ENCODE peak calls at places on chromosomes 12 and 14, in ten cellular contexts. Q is tibial artery, F is T-helper 17 cell, D is heart right ventricle, L is gastrocnemius medialis, I is left ventricle myocardium inferior, W is uterus, C is OCI-LY7, S is suprapubic skin, O is upper lobe of right lung. G is an unnamed sample.

GRCh38 chr14:71621276-71621675 is 311.0 kb upstream of the RGS6 start:
- DNase-seq in C (no peak), W (no peak), I (no peak), S (no peak), Q (no peak), L (no peak), F (no peak), D (no peak), O (no peak), G (no peak)

GRCh38 chr14:61346793-61347192 is 25.4 kb downstream of the PRKCH start:
- DNase-seq in I (no peak), O (no peak), D (no peak), W (no peak), C (no peak), S (no peak), L (no peak), Q (no peak), F (no peak), G (no peak)

GRCh38 chr12:15996254-15996653 is 85.1 kb downstream of the DERA start:
- DNase-seq in F (no peak), O (no peak), Q (no peak), D (peak; percentile 44), I (no peak), C (no peak), L (peak; percentile 38), W (no peak), S (no peak), G (peak; percentile 19)

GRCh38 chr12:49014547-49014946 is 4.0 kb downstream of the PRKAG1 start:
- DNase-seq in F (no peak), W (no peak), L (peak; percentile 74), C (no peak), D (no peak), S (no peak), Q (no peak), O (no peak), I (no peak), G (no peak)

GRCh38 chr14:96268426-96269358 is 12.7 kb downstream of the BDKRB1 start:
- DNase-seq in O (no peak), C (no peak), F (no peak), W (peak; percentile 87), L (peak; percentile 30), S (peak; percentile 84), Q (peak; percentile 45), I (no peak), D (no peak), G (peak; percentile 14)

GRCh38 chr12:94874086-94874985 is 129.2 kb downstream of the NDUFA12 start:
- DNase-seq in O (no peak), C (no peak), F (no peak), W (no peak), S (no peak), L (no peak), D (no peak), I (no peak), Q (no peak), G (no peak)

GRCh38 chr12:1993871-1994371 is 10.3 kb downstream of the DCP1B start:
- DNase-seq in F (no peak), S (no peak), O (no peak), L (no peak), Q (no peak), C (no peak), I (no peak), D (no peak), W (no peak), G (no peak)

GRCh38 chr12:4030938-4031702 is 157.9 kb upstream of the PARP11 start:
- DNase-seq in O (peak; percentile 95), L (peak; percentile 77), Q (peak; percentile 91), C (no peak), F (peak; percentile 65), S (peak; percentile 92), I (peak; percentile 82), D (peak; percentile 84), W (peak; percentile 93), G (peak; percentile 64)

GRCh38 chr12:2395352-2395977 is 342.7 kb downstream of the CACNA1C start:
- DNase-seq in L (no peak), O (peak; percentile 76), C (peak; percentile 56), F (peak; percentile 21), I (peak; percentile 42), Q (no peak), D (peak; percentile 40), S (no peak), W (no peak), G (peak; percentile 73)

GRCh38 chr14:20551606-20552005 is 9.2 kb downstream of the RNASE9 start:
- DNase-seq in I (no peak), D (no peak), L (no peak), Q (no peak), F (no peak), C (no peak), S (no peak), O (no peak), W (no peak), G (no peak)

GRCh38 chr14:103391048-103391447 is 5.8 kb downstream of the MARK3 start:
- DNase-seq in D (no peak), O (no peak), S (no peak), F (no peak), Q (no peak), C (peak; percentile 68), L (no peak), W (no peak), I (no peak), G (peak; percentile 29)

GRCh38 chr14:104677506-104678332 is 11.7 kb upstream of the INF2 start:
- DNase-seq in Q (peak; percentile 82), D (peak; percentile 84), I (peak; percentile 82), F (peak; percentile 40), W (peak; percentile 76), C (peak; percentile 57), S (no peak), O (peak; percentile 89), L (peak; percentile 54), G (peak; percentile 90)

GRCh38 chr12:99618657-99619056 is 28.9 kb upstream of the GARIN6 start:
- DNase-seq in S (no peak), O (no peak), F (no peak), W (no peak), L (no peak), I (no peak), Q (no peak), D (no peak), C (no peak), G (no peak)
- H3K9me3 ChIP-seq in S (peaks cover 9% of the 10 kb centered on the region), O (no peaks in the 10 kb centered on the region), F (no peaks in the 10 kb centered on the region), W (peaks cover 11% of the 10 kb centered on the region), L (no peaks in the 10 kb centered on the region), I (peaks cover 79% of the 10 kb centered on the region), Q (no peaks in the 10 kb centered on the region), D (peaks cover 5% of the 10 kb centered on the region), C (peaks cover 66% of the 10 kb centered on the region), G (no peaks in the 10 kb centered on the region)

GRCh38 chr12:54401127-54401526 is 16.6 kb upstream of the ZNF385A start:
- DNase-seq in F (no peak), C (no peak), S (no peak), I (no peak), D (no peak), O (no peak), W (no peak), L (no peak), Q (no peak), G (peak; percentile 22)
- H3K9me3 ChIP-seq in F (no peaks in the 10 kb centered on the region), C (no peaks in the 10 kb centered on the region), S (no peaks in the 10 kb centered on the region), I (no peaks in the 10 kb centered on the region), D (no peaks in the 10 kb centered on the region), O (no peaks in the 10 kb centered on the region), W (no peaks in the 10 kb centered on the region), L (no peaks in the 10 kb centered on the region), Q (no peaks in the 10 kb centered on the region), G (no peaks in the 10 kb centered on the region)

GRCh38 chr12:21527451-21528180 is 1.5 kb downstream of the SPX start:
- DNase-seq in C (peak; percentile 83), W (no peak), L (peak; percentile 62), S (no peak), Q (no peak), D (peak; percentile 40), O (peak; percentile 77), I (peak; percentile 58), F (peak; percentile 47), G (peak; percentile 38)
- H3K9me3 ChIP-seq in C (no peaks in the 10 kb centered on the region), W (no peaks in the 10 kb centered on the region), L (no peaks in the 10 kb centered on the region), S (no peaks in the 10 kb centered on the region), Q (no peaks in the 10 kb centered on the region), D (no peaks in the 10 kb centered on the region), O (no peaks in the 10 kb centered on the region), I (peaks cover 7% of the 10 kb centered on the region), F (no peaks in the 10 kb centered on the region), G (no peaks in the 10 kb centered on the region)

GRCh38 chr12:27604431-27604830 is 80.4 kb downstream of the PPFIBP1 start:
- DNase-seq in L (no peak), D (no peak), S (no peak), I (no peak), O (no peak), Q (no peak), W (no peak), F (no peak), C (no peak), G (no peak)
- H3K9me3 ChIP-seq in L (no peaks in the 10 kb centered on the region), D (no peaks in the 10 kb centered on the region), S (no peaks in the 10 kb centered on the region), I (no peaks in the 10 kb centered on the region), O (no peaks in the 10 kb centered on the region), Q (no peaks in the 10 kb centered on the region), W (no peaks in the 10 kb centered on the region), F (no peaks in the 10 kb centered on the region), C (no peaks in the 10 kb centered on the region), G (no peaks in the 10 kb centered on the region)

DNA sequence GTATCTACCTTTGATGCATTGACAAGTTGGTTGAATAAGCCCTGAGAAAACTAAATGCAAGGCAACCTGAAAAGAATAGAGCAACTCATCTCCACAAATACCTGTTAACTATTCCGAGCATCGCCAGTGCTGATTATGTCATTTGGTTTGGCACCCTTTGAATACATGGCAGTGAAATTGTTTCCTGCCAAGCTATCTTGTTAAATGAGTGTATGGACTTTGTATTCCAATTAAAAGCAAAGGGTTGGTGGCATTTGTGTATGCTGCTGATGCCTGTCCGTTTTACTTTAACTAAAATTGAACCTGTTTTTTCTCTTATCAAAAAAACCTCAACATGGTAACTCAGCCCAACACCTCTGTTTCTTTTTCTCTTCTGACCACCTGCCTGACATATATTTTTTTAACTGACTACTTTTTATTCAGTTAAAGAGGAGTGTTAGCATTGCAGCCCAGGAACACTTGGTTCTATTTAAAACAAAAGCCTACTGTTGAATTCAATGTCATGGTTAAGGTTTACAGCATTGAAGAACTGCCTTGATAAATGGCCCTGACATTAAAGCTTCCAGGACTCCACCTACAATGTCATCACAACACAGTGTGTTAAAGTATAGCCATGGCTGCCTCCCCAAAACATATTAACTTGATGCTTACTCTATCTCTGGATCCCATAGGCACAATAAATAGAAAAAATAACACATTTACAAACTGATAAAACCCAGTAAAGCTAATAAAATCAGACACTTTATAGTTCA is 838.3 kb upstream of the NOVA1 start:
- DNase-seq in L (no peak), O (no peak), C (no peak), D (no peak), S (no peak), I (no peak), F (no peak), W (no peak), Q (no peak), G (no peak)
- H3K9me3 ChIP-seq in L (no peaks in the 10 kb centered on the region), O (no peaks in the 10 kb centered on the region), C (peaks cover 12% of the 10 kb centered on the region), D (no peaks in the 10 kb centered on the region), S (no peaks in the 10 kb centered on the region), I (no peaks in the 10 kb centered on the region), F (no peaks in the 10 kb centered on the region), W (no peaks in the 10 kb centered on the region), Q (no peaks in the 10 kb centered on the region), G (no peaks in the 10 kb centered on the region)

DNA sequence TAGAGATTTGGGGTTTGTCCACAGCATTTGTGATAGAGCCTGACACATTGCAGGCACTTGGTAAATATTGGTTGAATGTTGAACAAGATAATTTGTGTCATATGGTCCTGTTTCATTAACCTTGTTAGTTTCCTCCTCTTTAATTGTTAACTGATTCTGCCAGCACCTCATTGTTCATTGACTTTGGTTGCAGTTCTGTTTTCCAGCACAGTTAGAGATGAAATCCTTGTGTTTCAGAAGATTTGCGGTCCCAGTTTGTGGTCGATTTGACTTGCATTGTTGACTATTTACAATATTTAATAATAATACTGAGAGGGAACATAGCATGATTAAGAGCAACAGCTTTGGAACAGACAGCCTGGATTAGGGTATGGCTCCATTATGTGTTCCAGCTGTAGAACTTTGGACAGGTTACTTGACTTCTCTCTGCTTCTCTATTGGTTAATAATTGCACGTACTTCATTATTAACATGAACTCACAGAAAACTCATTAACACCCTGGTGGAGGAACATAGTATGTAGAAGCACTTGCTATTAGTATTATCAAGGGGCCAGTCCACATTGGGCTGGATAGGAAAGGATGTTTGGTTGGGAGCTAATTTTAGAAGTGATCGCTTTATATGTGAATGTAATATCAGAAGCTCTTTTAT is 8.7 kb downstream of the DRAM1 start:
- DNase-seq in I (no peak), Q (no peak), F (no peak), S (no peak), O (no peak), D (no peak), L (no peak), W (no peak), C (no peak), G (no peak)
- H3K9me3 ChIP-seq in I (no peaks in the 10 kb centered on the region), Q (no peaks in the 10 kb centered on the region), F (no peaks in the 10 kb centered on the region), S (no peaks in the 10 kb centered on the region), O (no peaks in the 10 kb centered on the region), D (no peaks in the 10 kb centered on the region), L (no peaks in the 10 kb centered on the region), W (no peaks in the 10 kb centered on the region), C (no peaks in the 10 kb centered on the region), G (no peaks in the 10 kb centered on the region)